ENCODE peak calls at places on chromosomes 6 and 20, in four cellular contexts. C, T, W and U are unnamed samples.

GRCh38 chr6:122154912-122155516 is 244.4 kb upstream of the HSF2 start:
- DNase-seq in W (no peak), T (peak), C (peak), U (no peak)

GRCh38 chr6:21121737-21122136 is 471.8 kb upstream of the SOX4 start:
- DNase-seq in C (no peak), T (no peak), W (no peak), U (no peak)

GRCh38 chr6:105318660-105319059 is 84.2 kb downstream of the PREP start:
- DNase-seq in C (peak), W (peak), T (no peak), U (peak)

GRCh38 chr6:155397172-155397705 is 58.4 kb downstream of the NOX3 start:
- DNase-seq in T (no peak), C (no peak), W (no peak), U (no peak)

GRCh38 chr6:37496951-37497885 is 2.5 kb downstream of the CCDC167 start:
- DNase-seq in C (no peak), W (no peak), T (no peak), U (no peak)

GRCh38 chr6:7803219-7803618 is 77.3 kb downstream of the BMP6 start:
- DNase-seq in T (no peak), W (no peak), C (no peak), U (no peak)

GRCh38 chr6:33735201-33735600 is 11.5 kb downstream of the IP6K3 start:
- DNase-seq in T (no peak), W (no peak), C (no peak), U (no peak)

GRCh38 chr6:16102208-16102607 is 26.7 kb upstream of the MYLIP start:
- DNase-seq in T (no peak), C (no peak), W (no peak), U (no peak)

GRCh38 chr6:44500074-44500473 is 112.6 kb downstream of the CDC5L start:
- DNase-seq in T (no peak), C (no peak), W (no peak), U (no peak)

GRCh38 chr6:19895866-19896579 is 58.9 kb downstream of the ID4 start:
- DNase-seq in T (no peak), C (no peak), W (no peak), U (no peak)

GRCh38 chr20:24795444-24795843 is 153.6 kb upstream of the CST7 start:
- DNase-seq in W (no peak), C (no peak), T (no peak), U (no peak)

GRCh38 chr20:24745617-24746350 is 203.3 kb upstream of the CST7 start:
- DNase-seq in W (no peak), C (no peak), T (no peak), U (no peak)

GRCh38 chr6:52603000-52603795 is 26.3 kb upstream of the TRAM2 start:
- DNase-seq in W (peak), C (peak), T (no peak), U (peak)

GRCh38 chr6:36326351-36326995 is 10.2 kb downstream of the BNIP5 start:
- DNase-seq in W (no peak), T (peak), C (peak), U (peak)

GRCh38 chr6:130069471-130069870 is 51.1 kb downstream of the L3MBTL3 start:
- DNase-seq in C (peak), W (no peak), T (no peak), U (no peak)

GRCh38 chr6:111699123-111699522 is 93.4 kb upstream of the TRAF3IP2 start:
- DNase-seq in T (no peak), C (no peak), W (no peak), U (no peak)

GRCh38 chr20:8005033-8005432 is 14.5 kb downstream of the TMX4 start:
- DNase-seq in C (no peak), T (no peak), W (no peak), U (no peak)

GRCh38 chr20:6692566-6693168 is 74.8 kb upstream of the BMP2 start:
- DNase-seq in C (no peak), T (no peak), W (no peak), U (no peak)

GRCh38 chr6:45587229-45588060 is 209.7 kb upstream of the SUPT3H start:
- DNase-seq in T (no peak), C (no peak), W (no peak), U (no peak)

GRCh38 chr6:8108031-8108660 is 5.8 kb upstream of the EEF1E1 start:
- DNase-seq in T (peak), C (peak), W (peak), U (peak)

GRCh38 chr6:23396934-23397333 is 729.1 kb upstream of the NRSN1 start:
- DNase-seq in T (no peak), W (no peak), C (no peak), U (no peak)

GRCh38 chr20:10432079-10432478 is 1.9 kb downstream of the MKKS start:
- DNase-seq in T (no peak), C (peak), W (no peak), U (peak)

GRCh38 chr20:63473555-63474449 is 1.3 kb upstream of the KCNQ2 start:
- DNase-seq in T (no peak), C (no peak), W (no peak), U (no peak)

GRCh38 chr6:24394061-24394460 is 8.7 kb upstream of the MRS2 start:
- DNase-seq in W (no peak), T (peak), C (no peak), U (no peak)

GRCh38 chr20:63501818-63502670 is 3.2 kb upstream of the EEF1A2 start:
- DNase-seq in W (no peak), C (no peak), T (peak), U (peak)

GRCh38 chr20:13022401-13023170 is 13.8 kb downstream of the SPTLC3 start:
- DNase-seq in T (no peak), W (peak), C (peak), U (peak)

GRCh38 chr6:27228963-27229477 is 18.5 kb upstream of the PRSS16 start:
- DNase-seq in T (no peak), C (no peak), W (no peak), U (no peak)
- H3K4me3 ChIP-seq in T (no peak), C (no peak), W (no peak), U (no peak)

GRCh38 chr20:49938173-49939163 is 2.3 kb downstream of the RNF114 start:
- DNase-seq in T (no peak), W (peak), C (peak), U (peak)

GRCh38 chr20:49936153-49937022 is at the start of gene RNF114:
- DNase-seq in T (peak), C (peak), W (peak), U (peak)

GRCh38 chr20:49937023-49937929 is 1.1 kb downstream of the RNF114 start:
- DNase-seq in W (no peak), C (no peak), T (peak), U (no peak)

GRCh38 chr20:49941456-49941855 is 5.3 kb downstream of the RNF114 start:
- DNase-seq in C (no peak), T (no peak), W (no peak), U (no peak)

DNA sequence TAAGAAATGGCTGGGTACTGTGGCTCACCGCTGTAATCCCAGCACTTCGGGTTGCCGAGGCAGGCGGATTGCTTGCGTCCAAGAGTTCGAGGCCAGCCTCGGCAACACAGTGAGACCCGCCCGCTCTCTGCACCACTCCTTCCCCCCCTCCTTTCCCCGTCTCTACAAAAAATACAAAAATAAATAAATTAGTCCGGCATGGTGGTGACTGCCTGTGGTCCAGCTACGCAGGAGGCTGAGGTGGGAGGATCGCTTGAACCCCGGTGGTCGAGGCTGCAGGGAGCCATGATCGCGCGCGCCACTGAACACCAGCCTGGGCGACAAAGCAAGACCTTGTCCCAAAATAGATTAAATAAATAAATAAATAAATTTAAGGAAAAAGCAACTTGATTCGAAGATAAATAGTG is 448 bp upstream of the RNF114 start:
- DNase-seq in C (no peak), W (no peak), T (no peak), U (no peak)
- H3K4me3 ChIP-seq in C (peak), W (peak), T (no peak), U (peak)

DNA sequence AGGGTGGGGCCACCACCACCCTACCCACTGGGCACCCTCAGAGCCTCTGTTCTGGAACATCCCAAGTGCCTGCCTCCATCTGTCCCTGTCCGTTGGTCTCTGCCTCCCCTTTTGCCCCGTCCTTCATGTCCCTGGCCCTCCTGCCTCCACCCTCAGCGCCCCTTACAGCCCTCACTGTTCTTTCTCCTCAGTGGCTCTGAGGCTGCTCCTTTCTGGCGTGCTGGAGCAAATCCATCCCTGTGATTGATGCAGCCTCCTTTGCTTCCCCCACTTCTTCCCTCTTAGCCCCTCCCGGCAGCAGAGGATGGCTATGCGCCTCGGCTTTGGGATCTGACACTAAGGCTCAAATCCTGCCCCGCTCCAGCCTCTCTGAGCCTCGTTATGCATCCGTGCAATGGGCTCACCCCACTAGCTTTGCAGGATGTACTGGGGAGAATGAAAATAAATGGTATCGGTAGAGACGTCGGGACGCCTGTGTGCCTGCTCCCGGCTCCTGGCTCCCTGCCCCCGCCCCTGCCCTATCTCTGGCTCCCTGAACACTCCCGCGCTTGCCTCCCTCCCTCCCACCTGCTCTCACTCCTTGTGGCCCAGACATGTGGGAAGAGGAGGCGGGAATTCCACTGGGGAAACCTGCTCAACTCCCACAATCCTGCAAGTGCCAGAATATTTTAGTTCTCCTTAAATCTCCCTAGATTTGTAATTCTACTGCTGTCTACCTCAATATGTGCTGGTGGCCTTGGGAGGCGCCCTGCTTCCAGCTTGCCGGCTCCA is 13.1 kb downstream of the VSTM2L start:
- DNase-seq in T (peak), W (no peak), C (no peak), U (no peak)
- H3K4me3 ChIP-seq in T (no peak), W (no peak), C (no peak), U (no peak)

DNA sequence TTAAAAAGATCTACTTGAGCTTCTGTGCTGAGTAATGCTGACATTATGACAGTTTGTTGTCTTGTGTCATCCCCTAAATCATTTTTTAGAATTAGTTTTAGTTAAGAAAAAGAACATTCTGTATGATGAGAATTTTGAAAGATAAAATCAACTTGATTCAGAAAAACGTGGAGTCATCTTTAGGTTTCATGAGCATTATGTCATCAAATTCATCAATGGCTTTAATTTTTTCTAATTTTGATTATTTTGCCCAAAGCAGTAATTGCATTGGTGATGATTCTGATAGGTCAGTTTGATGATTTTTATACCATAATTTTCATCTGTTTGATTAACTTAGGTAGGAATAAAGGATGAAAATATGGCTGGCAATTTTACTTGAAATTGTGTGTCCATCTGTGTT is 26.6 kb upstream of the ADGRF4 start:
- DNase-seq in C (no peak), T (no peak), W (no peak), U (no peak)
- H3K4me3 ChIP-seq in C (no peak), T (no peak), W (no peak), U (no peak)

DNA sequence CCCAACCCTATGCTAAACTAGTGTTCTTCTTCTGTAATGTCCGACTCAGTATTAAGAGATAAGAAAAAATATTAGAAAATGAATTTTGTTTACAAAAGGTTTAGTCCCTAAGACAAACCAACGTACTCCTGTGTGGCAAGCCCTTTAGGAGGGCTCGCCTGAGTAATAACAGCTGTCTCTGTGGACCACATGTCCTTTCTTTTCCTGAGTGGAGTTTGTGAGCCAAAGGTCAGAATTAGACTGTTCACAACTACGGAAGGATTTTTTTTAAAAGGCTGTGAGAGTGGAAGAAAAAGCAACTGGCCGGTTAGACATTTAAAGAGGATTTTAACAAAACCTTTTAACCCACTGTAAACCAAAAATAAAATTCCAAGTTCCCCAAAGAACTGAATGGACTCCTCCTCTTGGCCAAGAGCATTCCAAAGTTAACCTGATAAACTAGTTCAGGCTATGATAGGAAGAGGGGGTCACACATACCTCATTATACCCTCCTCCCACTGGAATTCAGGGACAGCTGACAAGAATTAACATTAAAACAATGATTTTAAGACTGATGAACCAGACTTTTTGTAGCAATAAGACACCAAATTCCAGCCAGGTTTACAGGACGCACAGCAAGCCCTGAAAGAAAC is 43.5 kb downstream of the FAM184A start:
- DNase-seq in T (peak), C (peak), W (no peak), U (peak)
- H3K4me3 ChIP-seq in T (no peak), C (no peak), W (no peak), U (no peak)

DNA sequence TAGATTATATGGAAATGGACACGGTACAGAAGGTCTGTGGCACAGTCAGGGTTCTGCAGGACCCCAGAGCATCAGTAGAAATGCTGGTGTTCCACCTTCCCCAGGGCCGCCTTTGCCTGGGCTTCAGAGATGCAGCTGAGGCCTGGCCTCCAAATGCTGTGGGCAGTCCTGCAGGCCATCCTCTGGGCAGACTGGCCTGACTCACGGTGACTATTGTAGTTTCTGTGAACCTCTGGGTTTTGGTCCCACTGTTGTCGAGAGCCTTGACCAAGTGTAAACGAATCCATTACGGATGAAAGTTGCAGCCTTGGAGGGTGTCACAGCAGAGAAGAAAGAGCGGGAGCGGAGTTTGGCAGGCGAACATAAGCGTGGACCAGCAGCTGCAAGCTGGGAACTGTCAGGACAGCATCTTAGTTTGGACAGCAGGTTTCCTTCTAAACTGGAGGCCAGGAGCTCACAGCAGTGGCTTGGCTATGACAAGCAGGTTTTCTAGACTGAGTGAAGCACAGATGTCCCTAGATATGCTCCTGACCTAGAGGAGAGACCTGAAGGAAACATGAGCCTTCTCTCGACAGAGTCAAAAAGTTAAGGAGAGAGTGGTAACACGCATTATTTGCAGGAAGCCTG is 46.2 kb upstream of the BCLAF1 start:
- DNase-seq in T (no peak), C (no peak), W (no peak), U (no peak)
- H3K4me3 ChIP-seq in T (no peak), C (no peak), W (no peak), U (no peak)

GRCh38 chr20:45294003-45294368 is 12.7 kb upstream of the RBPJL start:
- DNase-seq in W (no peak), C (no peak), T (no peak), U (no peak)
- H3K4me3 ChIP-seq in W (peak), C (no peak), T (no peak), U (peak)

GRCh38 chr6:35214869-35215664 is 1.3 kb downstream of the SCUBE3 start:
- DNase-seq in W (no peak), T (peak), C (no peak), U (no peak)
- H3K4me3 ChIP-seq in W (no peak), T (no peak), C (peak), U (peak)

DNA sequence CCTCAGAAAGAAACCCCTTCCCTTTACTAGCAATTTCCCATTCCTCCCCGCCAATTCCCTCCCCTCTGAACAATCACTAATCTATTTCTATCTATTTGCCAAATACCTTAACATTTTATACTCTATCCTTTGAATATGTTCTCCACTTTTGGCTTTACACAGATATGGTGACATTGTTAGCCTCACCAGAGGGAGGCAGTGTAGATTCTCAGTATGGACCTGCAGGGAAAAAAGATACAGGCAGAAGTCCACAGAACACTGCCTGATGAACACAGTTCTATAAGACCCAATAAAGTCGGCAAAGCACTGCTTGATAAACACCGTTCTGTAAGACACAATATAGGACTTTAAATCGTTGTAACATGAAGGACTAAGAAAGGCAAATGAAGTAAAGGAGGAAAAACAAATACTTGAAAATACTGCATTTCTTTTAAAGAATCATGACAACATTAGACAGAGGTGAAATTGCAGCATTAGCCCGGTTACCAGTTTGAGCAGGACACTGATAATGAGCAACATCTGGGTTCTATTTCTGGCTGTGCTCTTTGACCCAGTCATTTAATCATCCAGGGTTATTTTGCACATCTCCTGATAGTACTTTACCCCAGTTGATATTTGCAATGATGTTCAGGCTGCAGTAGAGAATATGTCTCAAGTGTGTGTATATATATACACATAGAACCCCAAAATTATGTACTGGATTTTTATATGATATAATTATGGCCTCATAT is 296.8 kb downstream of the UTRN start:
- DNase-seq in W (peak), T (peak), C (peak), U (peak)
- H3K4me3 ChIP-seq in W (no peak), T (no peak), C (no peak), U (no peak)

DNA sequence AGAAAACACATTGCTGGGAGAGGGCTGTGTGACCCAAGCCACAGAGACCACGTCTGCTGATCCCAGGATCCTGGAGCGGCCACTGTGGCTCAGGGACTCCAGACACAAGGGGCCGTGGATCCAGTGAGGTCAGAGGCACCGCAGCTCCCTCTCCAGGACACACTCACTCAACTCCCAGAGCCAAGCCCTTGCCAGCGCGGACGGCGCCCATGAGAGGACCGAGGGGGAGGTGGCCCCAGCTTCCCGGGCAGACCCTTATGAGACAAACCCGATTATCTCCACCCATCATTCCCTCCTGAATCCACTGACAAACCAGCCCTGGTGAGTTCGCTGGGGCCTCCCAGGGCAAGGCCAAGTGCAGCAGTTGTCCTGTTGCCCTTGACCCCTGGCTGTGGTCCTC is 201.2 kb downstream of the TAF4 start:
- DNase-seq in W (no peak), C (no peak), T (no peak), U (no peak)
- H3K4me3 ChIP-seq in W (no peak), C (no peak), T (no peak), U (no peak)